ENCODE peak calls at places on chromosomes 3 and 15, in nine cellular contexts. P is HFF-Myc, X is dorsolateral prefrontal cortex, N is cardiac fibroblast, D is body of pancreas, T is right atrium auricular region, M is uterus, E is astrocyte, U is mammary epithelial cell. O is an unnamed sample.
A peak's percentile ranks its signal among the peaks of the same experiment; 100 is the strongest.

GRCh38 chr3:14047841-14048240 is 76.8 kb downstream of the CHCHD4 start:
- DNase-seq in P (no peak), X (no peak), N (no peak), D (no peak), T (no peak), M (no peak), E (no peak), U (peak; percentile 41), O (no peak)

GRCh38 chr3:127212711-127213110 is 19.8 kb downstream of the PRR23E start:
- DNase-seq in P (no peak), X (no peak), N (no peak), D (no peak), T (no peak), M (no peak), E (no peak), U (no peak), O (no peak)

GRCh38 chr15:72203507-72203837 is 5.9 kb upstream of the GRAMD2A start:
- DNase-seq in P (peak; percentile 41), X (peak; percentile 55), N (peak; percentile 96), D (peak; percentile 55), T (no peak), M (peak; percentile 48), E (peak; percentile 80), U (peak; percentile 98), O (no peak)

GRCh38 chr3:152113992-152114651 is 154.6 kb upstream of the MBNL1 start:
- DNase-seq in P (no peak), X (no peak), N (peak; percentile 43), D (no peak), T (no peak), M (no peak), E (no peak), U (no peak), O (no peak)

GRCh38 chr3:134381836-134382442 is 7.7 kb upstream of the AMOTL2 start:
- DNase-seq in P (no peak), X (no peak), N (no peak), D (peak; percentile 88), T (peak; percentile 55), M (no peak), E (no peak), U (peak; percentile 97), O (peak; percentile 98)

GRCh38 chr3:71940523-71940922 is 155.6 kb upstream of the PROK2 start:
- DNase-seq in P (no peak), X (no peak), N (no peak), D (no peak), T (no peak), M (no peak), E (no peak), U (no peak), O (no peak)

GRCh38 chr3:187850256-187851010 is 105.2 kb upstream of the BCL6 start:
- DNase-seq in P (no peak), X (no peak), N (peak; percentile 10), D (peak; percentile 33), T (no peak), M (peak; percentile 37), E (no peak), U (no peak), O (no peak)

GRCh38 chr15:90994059-90994416 is 297 bp downstream of the PRC1 start:
- DNase-seq in P (no peak), X (no peak), N (no peak), D (peak; percentile 31), T (no peak), M (no peak), E (no peak), U (peak; percentile 9), O (no peak)

GRCh38 chr3:195151866-195152526 is 119.0 kb downstream of the XXYLT1 start:
- DNase-seq in P (no peak), X (no peak), N (peak; percentile 56), D (no peak), T (no peak), M (no peak), E (peak; percentile 90), U (peak; percentile 63), O (peak; percentile 45)

GRCh38 chr15:101246824-101247745 is 4.8 kb downstream of the CHSY1 start:
- DNase-seq in P (no peak), X (no peak), N (no peak), D (no peak), T (no peak), M (no peak), E (no peak), U (no peak), O (no peak)

GRCh38 chr3:121735047-121735696 is 14.4 kb downstream of the GOLGB1 start:
- DNase-seq in P (no peak), X (no peak), N (no peak), D (no peak), T (no peak), M (no peak), E (no peak), U (no peak), O (no peak)

GRCh38 chr3:194300392-194300758 is 50.8 kb downstream of the CPN2 start:
- DNase-seq in P (no peak), X (no peak), N (peak; percentile 87), D (peak; percentile 82), T (peak; percentile 90), M (peak; percentile 92), E (peak; percentile 75), U (no peak), O (no peak)

GRCh38 chr3:190038050-190038631 is 82.6 kb downstream of the P3H2 start:
- DNase-seq in P (no peak), X (no peak), N (peak; percentile 80), D (no peak), T (no peak), M (no peak), E (peak; percentile 64), U (peak; percentile 95), O (peak; percentile 64)

DNA sequence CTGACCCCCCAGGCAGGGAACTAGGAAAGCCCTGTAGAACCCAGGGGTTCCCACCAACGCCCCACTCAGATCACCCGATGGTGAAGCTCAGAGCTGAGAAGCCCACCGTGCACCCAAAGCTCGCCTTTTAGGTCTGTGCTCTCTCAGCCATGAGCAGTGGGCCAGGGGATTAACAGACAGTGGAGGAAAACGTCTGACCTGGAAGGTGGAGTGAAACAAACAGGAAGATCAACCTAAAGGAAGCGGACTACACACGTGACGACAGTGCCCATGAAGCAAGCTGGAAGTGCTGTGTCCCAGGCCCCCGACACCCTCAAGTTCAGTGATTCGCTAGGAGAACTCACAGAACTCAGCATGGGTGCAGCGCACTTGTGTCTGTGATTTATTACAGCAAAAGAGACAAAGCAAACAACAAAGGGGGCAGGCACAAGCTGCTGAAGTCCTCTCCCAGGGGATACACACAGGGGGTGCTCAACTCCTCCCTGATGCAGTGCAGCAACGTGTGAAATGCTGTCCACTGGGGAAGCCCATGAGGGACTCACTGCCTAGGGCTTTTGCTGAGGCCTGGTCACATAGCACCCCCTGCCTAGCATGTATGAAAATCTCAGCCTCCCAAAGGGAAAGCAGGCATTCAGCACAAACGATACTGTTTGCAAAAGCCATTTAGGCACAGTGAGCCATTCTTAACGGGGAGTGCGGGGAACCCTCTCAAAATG is 43.5 kb downstream of the CFAP92 start:
- DNase-seq in P (peak; percentile 20), X (no peak), N (peak; percentile 40), D (no peak), T (no peak), M (no peak), E (peak; percentile 29), U (no peak), O (peak; percentile 34)
- TF ChIP-seq CTCF in P (peak; percentile 43), X (peak; percentile 61), N (peak; percentile 33), D (no peak), T (no peak), M (no peak), E (no peak), U (peak; percentile 6), O (no peak)

GRCh38 chr3:29582310-29582709 is 301.4 kb downstream of the RBMS3 start:
- DNase-seq in P (no peak), X (no peak), N (no peak), D (no peak), T (no peak), M (no peak), E (no peak), U (no peak), O (no peak)
- TF ChIP-seq CTCF in P (no peak), X (no peak), N (no peak), D (no peak), T (no peak), M (no peak), E (no peak), U (no peak), O (no peak)

GRCh38 chr15:45780352-45780751 is 145.5 kb downstream of the SQOR start:
- DNase-seq in P (no peak), X (no peak), N (no peak), D (no peak), T (no peak), M (no peak), E (no peak), U (no peak), O (no peak)
- TF ChIP-seq CTCF in P (peak; percentile 14), X (no peak), N (no peak), D (no peak), T (no peak), M (no peak), E (no peak), U (no peak), O (no peak)

DNA sequence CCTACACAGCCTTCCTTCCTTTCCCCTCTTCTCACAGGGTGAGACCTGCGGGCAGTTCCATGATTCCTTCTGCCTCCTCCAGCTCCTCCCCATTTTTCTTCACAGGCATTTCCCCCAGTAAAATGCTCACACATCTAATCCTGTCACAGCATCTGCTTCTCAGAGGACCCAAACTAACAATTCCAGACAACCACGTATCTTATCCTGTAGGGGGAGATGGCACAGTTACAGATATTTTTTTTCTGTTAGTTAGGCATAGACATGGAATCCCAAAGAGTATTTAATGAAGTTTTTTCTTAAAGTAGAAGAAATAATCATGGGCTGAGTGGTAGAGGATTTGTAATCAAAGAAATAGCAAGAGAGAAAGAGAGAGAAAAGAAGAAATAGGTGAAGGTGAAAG is 373.1 kb upstream of the ADAMTS9 start:
- DNase-seq in P (no peak), X (no peak), N (no peak), D (no peak), T (no peak), M (no peak), E (no peak), U (no peak), O (no peak)
- TF ChIP-seq CTCF in P (no peak), X (no peak), N (no peak), D (no peak), T (no peak), M (no peak), E (no peak), U (no peak), O (no peak)

GRCh38 chr15:70100495-70101331 is 3.0 kb upstream of the TLE3 start:
- DNase-seq in P (no peak), X (no peak), N (peak; percentile 90), D (peak; percentile 47), T (peak; percentile 71), M (peak; percentile 54), E (peak; percentile 69), U (no peak), O (peak; percentile 60)
- TF ChIP-seq CTCF in P (peak; percentile 39), X (no peak), N (peak; percentile 27), D (peak; percentile 9), T (no peak), M (peak; percentile 28), E (no peak), U (no peak), O (peak; percentile 41)